ENCODE peak calls at places on chromosomes 16 and 17, in nine cellular contexts. E is body of pancreas, Q is PC-3, V is fibroblast of lung, S is keratinocyte, D is heart left ventricle, K is K562, P is BJ, O is MM.1S. R is an unnamed sample.
A peak's percentile ranks its signal among the peaks of the same experiment; 100 is the strongest.

GRCh38 chr16:65254144-65254543 is 132.3 kb upstream of the CDH11 start:
- DNase-seq in K (no peak), E (no peak), P (no peak), D (no peak), Q (no peak), V (no peak), S (no peak), O (no peak), R (no peak)

GRCh38 chr17:48037036-48037881 is at the start of gene COPZ2:
- DNase-seq in D (peak; percentile 78), P (no peak), Q (no peak), S (no peak), O (peak; percentile 49), V (peak; percentile 51), E (peak; percentile 75), K (no peak), R (no peak)

GRCh38 chr17:58200024-58200633 is 7.6 kb downstream of the EPX start:
- DNase-seq in V (peak; percentile 28), D (peak; percentile 45), O (peak; percentile 53), S (no peak), P (no peak), K (peak; percentile 63), Q (peak; percentile 78), E (peak; percentile 52), R (no peak)

GRCh38 chr16:88722784-88723506 is 16.6 kb downstream of the CTU2 start:
- DNase-seq in S (no peak), Q (no peak), O (no peak), D (no peak), K (no peak), E (no peak), V (no peak), P (no peak), R (no peak)

GRCh38 chr17:81128338-81128737 is 37.0 kb upstream of the PVALEF start:
- DNase-seq in K (no peak), D (no peak), S (no peak), P (no peak), O (no peak), Q (no peak), V (no peak), E (no peak), R (no peak)

GRCh38 chr17:63704836-63705235 is 4.9 kb upstream of the LIMD2 start:
- DNase-seq in V (no peak), E (no peak), D (no peak), Q (no peak), P (no peak), K (no peak), S (no peak), O (no peak), R (no peak)

GRCh38 chr17:63623786-63624185 is 1.6 kb downstream of the MAP3K3 start:
- DNase-seq in E (no peak), D (no peak), P (no peak), O (no peak), K (no peak), V (no peak), S (no peak), Q (no peak), R (no peak)

GRCh38 chr16:20675488-20676267 is 21.8 kb downstream of the ACSM1 start:
- DNase-seq in O (no peak), Q (peak; percentile 54), P (no peak), V (no peak), K (peak; percentile 18), S (peak; percentile 30), E (peak; percentile 66), D (no peak), R (no peak)

GRCh38 chr17:70268383-70268782 is 99.1 kb downstream of the KCNJ2 start:
- DNase-seq in V (no peak), S (no peak), K (no peak), D (no peak), Q (no peak), E (no peak), O (no peak), P (no peak), R (no peak)

GRCh38 chr16:81560979-81561657 is 116.5 kb downstream of the CMIP start:
- DNase-seq in V (peak; percentile 33), E (no peak), S (no peak), D (no peak), P (no peak), Q (peak; percentile 45), K (no peak), O (no peak), R (no peak)

GRCh38 chr17:76544123-76544915 is 4.5 kb downstream of the PRCD start:
- DNase-seq in Q (no peak), D (peak; percentile 88), V (no peak), K (no peak), O (no peak), S (no peak), E (no peak), P (no peak), R (no peak)

GRCh38 chr16:57773680-57774295 is 28.5 kb downstream of the KIFC3 start:
- DNase-seq in P (no peak), O (no peak), Q (no peak), V (no peak), E (peak; percentile 79), D (peak; percentile 57), S (no peak), K (no peak), R (no peak)

GRCh38 chr16:86692476-86692875 is 114.1 kb downstream of the FOXL1 start:
- DNase-seq in D (no peak), P (no peak), V (no peak), K (no peak), Q (no peak), S (no peak), E (no peak), O (no peak), R (no peak)

GRCh38 chr17:80677214-80677756 is 132.6 kb downstream of the RPTOR start:
- DNase-seq in K (no peak), P (no peak), Q (no peak), S (no peak), E (no peak), D (no peak), O (no peak), V (no peak), R (no peak)

GRCh38 chr16:31009894-31010293 is 544 bp downstream of the STX1B start:
- DNase-seq in K (no peak), O (no peak), V (no peak), D (no peak), P (no peak), S (no peak), Q (no peak), E (no peak), R (no peak)

GRCh38 chr16:82585675-82586074 is 41.1 kb upstream of the CDH13 start:
- DNase-seq in K (no peak), Q (no peak), E (no peak), D (no peak), V (no peak), O (no peak), S (no peak), P (no peak), R (no peak)

GRCh38 chr17:7260601-7261376 is 1.5 kb downstream of the CLDN7 start:
- DNase-seq in P (no peak), E (peak; percentile 88), D (no peak), Q (peak; percentile 70), V (no peak), S (no peak), O (no peak), K (no peak), R (no peak)

GRCh38 chr16:52467753-52468152 is 79.2 kb downstream of the TOX3 start:
- DNase-seq in D (no peak), P (no peak), V (no peak), K (no peak), Q (no peak), O (no peak), S (no peak), E (no peak), R (no peak)

GRCh38 chr17:50580636-50581035 is 20.1 kb downstream of the CACNA1G start:
- DNase-seq in P (no peak), E (no peak), Q (no peak), D (no peak), O (no peak), V (no peak), S (no peak), K (no peak), R (no peak)
- H3K27me3 ChIP-seq in P (peaks cover 19% of the 10 kb centered on the region), E (no peaks in the 10 kb centered on the region), Q (no peaks in the 10 kb centered on the region), D (no peaks in the 10 kb centered on the region), O (peaks cover 97% of the 10 kb centered on the region), V (peaks cover 7% of the 10 kb centered on the region), S (peaks cover 39% of the 10 kb centered on the region), K (peaks cover 26% of the 10 kb centered on the region), R (no peaks in the 10 kb centered on the region)

DNA sequence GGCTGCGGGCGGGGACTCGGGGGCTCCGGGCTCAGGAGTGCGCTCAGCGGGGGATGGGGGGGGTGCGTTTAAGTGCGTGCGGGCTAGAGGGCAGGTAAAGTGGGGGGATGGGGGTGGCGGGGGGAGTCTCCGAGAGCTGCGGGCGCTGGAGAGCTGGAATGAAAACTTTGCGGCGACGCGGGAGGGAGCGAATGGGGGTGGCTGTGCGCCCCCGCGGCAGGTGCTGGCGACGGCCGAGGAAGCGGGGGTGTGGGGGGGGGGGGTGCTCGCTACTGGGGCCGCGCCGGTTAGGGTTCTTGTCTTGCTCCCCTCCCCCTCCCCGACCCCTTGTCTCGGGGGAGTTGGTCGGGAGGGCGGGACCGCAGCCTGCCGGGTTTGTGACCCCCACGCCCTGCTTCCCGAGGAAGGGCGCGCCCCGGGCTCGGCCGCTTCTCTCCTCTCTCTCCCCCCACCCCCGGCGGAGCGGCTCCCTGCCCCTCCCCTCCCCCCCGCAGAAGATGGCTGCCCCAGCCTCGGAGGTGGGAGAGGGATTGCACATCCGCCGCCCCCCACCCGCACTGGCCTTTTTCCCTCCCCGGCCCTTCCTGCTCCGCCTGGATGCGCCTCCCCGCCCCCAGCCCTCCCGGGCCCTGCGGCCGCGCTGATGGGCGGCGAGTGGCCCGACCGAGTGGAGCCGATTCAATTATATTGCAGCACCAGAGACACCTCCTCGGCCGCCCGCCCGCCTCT is 651 bp downstream of the GSE1 start:
- DNase-seq in K (peak; percentile 64), O (no peak), V (peak; percentile 14), E (peak; percentile 66), Q (peak; percentile 41), D (peak; percentile 77), S (no peak), P (no peak), R (no peak)
- H3K4me3 ChIP-seq in K (peak overlapping the region; percentile 85), O (peak overlapping the region; percentile 39), V (peak overlapping the region; percentile 69), E (peak overlapping the region; percentile 71), Q (peak overlapping the region; percentile 87), D (peak overlapping the region; percentile 53), S (peak overlapping the region; percentile 65), P (peak overlapping the region; percentile 55), R (peak overlapping the region; percentile 76)

DNA sequence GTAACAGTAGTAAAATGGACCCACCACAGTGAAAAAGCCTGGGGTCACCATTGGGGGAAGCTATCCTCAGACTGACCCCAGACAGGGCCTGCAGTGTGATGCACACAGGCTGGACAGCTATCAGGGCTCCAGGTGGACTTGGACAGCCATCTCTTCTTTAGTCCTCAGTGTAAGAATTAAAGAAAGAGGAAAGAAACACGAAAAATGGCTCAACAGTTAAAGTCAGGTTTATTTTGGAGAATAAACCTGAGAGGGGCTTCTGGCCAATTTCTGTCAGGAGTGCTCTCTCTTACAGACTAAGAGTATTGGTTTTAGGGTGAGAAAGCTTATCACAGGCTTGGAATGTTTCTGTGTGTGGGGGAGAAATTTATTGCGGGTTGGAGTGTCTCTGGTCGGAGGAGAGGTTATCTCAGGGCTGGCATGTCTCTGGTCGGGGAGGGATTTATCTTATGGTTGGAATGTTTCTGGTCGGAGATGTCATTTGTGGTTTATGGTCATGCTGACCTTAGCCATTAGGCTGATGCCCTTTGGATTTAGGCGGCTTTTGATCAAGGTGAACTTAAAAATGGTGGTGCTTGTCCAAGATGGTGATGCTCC is 10.8 kb upstream of the B4GALNT2 start:
- DNase-seq in P (no peak), S (no peak), V (no peak), E (no peak), Q (no peak), K (no peak), O (no peak), D (no peak), R (no peak)
- H3K27me3 ChIP-seq in P (peaks cover 2% of the 10 kb centered on the region), S (no peaks in the 10 kb centered on the region), V (peaks cover 28% of the 10 kb centered on the region), E (no peaks in the 10 kb centered on the region), Q (no peaks in the 10 kb centered on the region), K (no peaks in the 10 kb centered on the region), O (no peaks in the 10 kb centered on the region), D (peaks cover 26% of the 10 kb centered on the region), R (no peaks in the 10 kb centered on the region)

GRCh38 chr17:1908699-1909309 is 79.0 kb downstream of the RPA1 start:
- DNase-seq in K (peak; percentile 26), Q (peak; percentile 78), E (peak; percentile 74), V (peak; percentile 85), D (peak; percentile 52), S (no peak), P (peak; percentile 14), O (peak; percentile 57), R (no peak)
- H3K4me3 ChIP-seq in K (no peak overlapping the region), Q (peak overlapping the region; percentile 64), E (no peak overlapping the region), V (peak overlapping the region; percentile 18), D (no peak overlapping the region), S (no peak overlapping the region), P (no peak overlapping the region), O (no peak overlapping the region), R (peak overlapping the region; percentile 55)

R was measured in esophagus squamous epithelium.